ENCODE peak calls at places on chromosomes 11 and 22, in ten cellular contexts. Y is A549, V is cardiac fibroblast, R is SK-N-SH, W is iPS DF 6.9, H is transverse colon, J is AG10803, X is GM12865, P is IMR-90, I is body of pancreas. N is an unnamed sample.

GRCh38 chr11:15677181-15677580 is 562.5 kb downstream of the INSC start:
- DNase-seq in P (no peak), J (no peak), R (no peak), V (no peak), W (no peak), X (no peak), Y (no peak), H (no peak), I (no peak), N (no peak)

GRCh38 chr22:37639771-37640590 is 512 bp downstream of the SH3BP1 start:
- DNase-seq in W (no peak), X (peak; percentile 38), P (no peak), R (peak; percentile 77), J (no peak), I (no peak), Y (no peak), H (peak; percentile 47), V (no peak), N (no peak)

GRCh38 chr11:18668131-18668530 is 30.4 kb upstream of the TMEM86A start:
- DNase-seq in X (no peak), I (no peak), J (no peak), R (no peak), W (no peak), H (no peak), P (no peak), Y (no peak), V (no peak), N (no peak)

GRCh38 chr11:115716577-115717214 is 212.5 kb upstream of the CADM1 start:
- DNase-seq in H (no peak), I (no peak), W (no peak), P (no peak), Y (no peak), X (no peak), J (no peak), R (no peak), V (no peak), N (no peak)

GRCh38 chr11:117679464-117679863 is 117.6 kb downstream of the DSCAML1 start:
- DNase-seq in J (no peak), V (no peak), R (no peak), I (no peak), Y (no peak), H (no peak), X (no peak), W (no peak), P (no peak), N (no peak)

GRCh38 chr11:44286268-44286880 is 23.6 kb downstream of the ALX4 start:
- DNase-seq in H (peak; percentile 41), P (peak; percentile 44), V (peak; percentile 70), W (no peak), J (peak; percentile 48), X (peak; percentile 69), I (peak; percentile 55), R (peak; percentile 86), Y (peak; percentile 70), N (no peak)

GRCh38 chr11:5280582-5281102 is 10.9 kb upstream of the HBE1 start:
- DNase-seq in W (no peak), Y (peak; percentile 98), P (peak; percentile 100), V (peak; percentile 96), H (no peak), I (peak; percentile 18), X (peak; percentile 79), R (no peak), J (peak; percentile 98), N (no peak)

GRCh38 chr11:46106530-46107407 is 14.5 kb downstream of the PHF21A start:
- DNase-seq in I (no peak), R (peak; percentile 19), H (no peak), J (peak; percentile 58), W (no peak), P (no peak), V (peak; percentile 49), X (no peak), Y (no peak), N (no peak)

GRCh38 chr11:124454552-124454951 is 9.1 kb upstream of the OR8B8 start:
- DNase-seq in H (no peak), P (no peak), V (no peak), W (no peak), X (no peak), J (no peak), I (no peak), Y (no peak), R (no peak), N (no peak)

GRCh38 chr22:32880531-32880905 is 79.0 kb downstream of the TIMP3 start:
- DNase-seq in I (no peak), R (no peak), X (no peak), H (no peak), V (no peak), W (no peak), P (no peak), J (no peak), Y (no peak), N (no peak)
- H3K4me3 ChIP-seq in I (no peak overlapping the region), R (no peak overlapping the region), X (no peak overlapping the region), H (no peak overlapping the region), V (no peak overlapping the region), W (no peak overlapping the region), P (no peak overlapping the region), J (no peak overlapping the region), Y (no peak overlapping the region), N (no peak overlapping the region)

DNA sequence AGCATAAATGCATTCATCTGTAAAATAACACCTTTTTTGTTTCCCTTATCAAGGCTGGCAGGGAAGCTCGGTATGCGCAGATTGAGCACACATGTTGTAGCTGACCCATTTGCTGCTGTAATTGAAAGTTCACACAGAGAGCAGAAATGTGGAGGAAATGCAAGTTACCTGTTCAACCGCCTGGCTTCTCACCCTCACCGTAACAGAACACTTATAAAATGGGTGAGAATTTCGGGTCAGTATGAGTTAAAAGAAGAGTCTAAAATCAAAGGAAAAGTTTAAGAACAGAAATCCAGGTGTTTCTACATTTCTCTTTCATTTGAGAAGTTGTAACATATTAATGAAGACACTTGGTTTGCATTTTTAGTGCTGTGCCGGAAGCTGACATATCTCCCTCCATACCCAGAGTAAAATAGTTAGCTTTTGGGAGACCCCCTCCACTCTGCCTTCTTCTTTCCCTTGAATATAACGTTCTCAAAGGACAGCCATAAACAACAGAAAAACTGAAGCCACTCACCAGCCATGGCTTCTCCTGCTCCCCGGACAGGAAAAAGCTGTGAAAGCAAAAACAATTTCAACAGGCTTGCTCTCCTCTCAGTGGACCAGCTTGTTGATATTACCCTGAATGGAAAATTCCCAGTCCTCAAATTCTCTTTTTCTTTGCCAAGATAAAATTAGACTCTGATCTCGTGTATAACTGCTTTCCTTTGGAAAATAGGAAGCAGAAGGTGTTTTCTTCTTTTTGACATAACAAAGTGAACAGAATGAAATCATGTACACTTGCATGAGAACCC is at the start of gene CASP12:
- DNase-seq in W (no peak), X (peak; percentile 74), P (peak; percentile 32), J (no peak), I (no peak), H (no peak), V (peak; percentile 34), R (no peak), Y (no peak), N (no peak)
- H3K4me3 ChIP-seq in W (no peak within 1 kb of the TSS), X (peak within 1 kb of the TSS; percentile 14), P (no peak within 1 kb of the TSS), J (no peak within 1 kb of the TSS), I (no peak within 1 kb of the TSS), H (peak within 1 kb of the TSS; percentile 19), V (no peak within 1 kb of the TSS), R (no peak within 1 kb of the TSS), Y (no peak within 1 kb of the TSS), N (peak within 1 kb of the TSS; percentile 25)

DNA sequence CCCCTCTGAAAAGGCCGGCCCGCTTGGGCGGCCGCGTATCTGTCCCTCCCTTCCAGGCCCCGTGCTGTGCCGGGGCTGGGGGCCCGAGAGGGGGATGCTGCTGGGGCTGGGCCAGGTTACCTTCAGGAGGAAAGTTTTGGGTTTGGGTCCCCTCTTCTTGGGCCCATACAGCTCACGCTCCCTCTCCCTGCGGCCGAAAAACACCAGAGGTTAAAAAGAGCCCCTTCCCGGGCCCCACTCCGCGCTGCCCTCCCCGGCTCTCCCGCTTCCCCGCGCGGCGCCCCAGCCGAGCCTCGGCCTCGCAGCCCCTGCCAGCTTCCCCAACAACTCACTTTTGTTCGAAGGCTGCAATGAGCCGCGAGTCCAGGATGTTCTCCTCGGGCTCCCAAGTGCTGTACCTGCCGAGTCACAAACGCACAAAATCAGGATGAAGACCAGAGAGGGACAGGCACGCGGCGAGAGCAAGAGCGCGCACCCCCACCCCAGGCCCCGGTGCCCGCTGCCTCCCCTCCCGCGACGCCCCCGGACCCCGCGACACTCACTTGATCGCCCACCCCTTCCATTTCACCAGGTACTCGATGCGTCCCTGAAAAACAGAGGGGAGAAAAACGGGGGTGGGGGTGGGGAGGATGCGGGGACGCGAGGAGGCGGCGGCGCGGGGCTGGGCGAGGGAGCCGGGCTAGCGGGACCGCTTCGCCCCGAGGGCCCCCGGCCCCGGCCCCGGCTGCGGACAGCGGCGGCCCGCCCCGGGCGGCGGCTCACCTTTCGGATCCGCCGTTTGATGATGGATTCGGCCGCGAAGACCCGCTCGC is 450 bp downstream of the CBX6 start:
- DNase-seq in W (no peak), X (no peak), J (peak; percentile 7), V (no peak), R (no peak), P (no peak), Y (peak; percentile 19), I (no peak), H (no peak), N (no peak)
- H3K4me3 ChIP-seq in W (peak overlapping the region; percentile 90), X (peak overlapping the region; percentile 94), J (peak overlapping the region; percentile 77), V (peak overlapping the region; percentile 67), R (peak overlapping the region; percentile 56), P (peak overlapping the region; percentile 95), Y (peak overlapping the region; percentile 88), I (peak overlapping the region; percentile 74), H (peak overlapping the region; percentile 59), N (peak overlapping the region; percentile 98)

DNA sequence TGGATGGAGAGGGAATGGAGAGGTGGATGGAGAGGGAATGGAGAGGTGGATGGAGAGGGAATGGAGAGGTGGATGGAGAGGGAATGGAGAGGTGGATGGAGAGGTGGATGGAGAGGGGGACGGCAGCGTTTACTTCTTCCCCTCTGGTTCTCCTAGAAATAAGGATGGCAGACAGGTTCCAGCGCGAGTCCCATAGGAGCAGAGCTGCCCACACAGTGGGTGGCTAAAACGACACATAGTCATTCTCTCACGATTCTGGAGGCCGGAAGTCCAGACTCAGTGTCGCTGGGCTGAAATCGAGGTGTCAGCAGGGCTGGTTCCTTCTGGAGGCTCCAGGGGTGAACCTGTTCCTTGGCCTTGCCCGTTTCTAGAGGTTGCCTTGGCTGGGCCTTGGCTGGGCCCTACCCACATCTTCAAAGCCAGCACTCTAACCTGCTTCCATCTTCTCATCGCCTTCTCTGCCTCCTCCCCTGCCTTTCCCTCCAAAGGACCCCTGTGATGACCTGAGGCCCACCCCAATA is 12.7 kb upstream of the CTSD start:
- DNase-seq in R (no peak), W (no peak), H (no peak), X (no peak), V (no peak), I (no peak), Y (no peak), J (no peak), P (no peak), N (no peak)
- H3K4me3 ChIP-seq in R (no peak overlapping the region), W (no peak overlapping the region), H (no peak overlapping the region), X (no peak overlapping the region), V (no peak overlapping the region), I (no peak overlapping the region), Y (no peak overlapping the region), J (no peak overlapping the region), P (no peak overlapping the region), N (no peak overlapping the region)

GRCh38 chr11:114398303-114398920 is 1.9 kb downstream of the C11orf71 start:
- DNase-seq in H (no peak), I (no peak), J (no peak), R (no peak), Y (no peak), P (no peak), X (no peak), W (no peak), V (no peak), N (no peak)
- H3K4me3 ChIP-seq in H (no peak overlapping the region), I (no peak overlapping the region), J (no peak overlapping the region), R (no peak overlapping the region), Y (peak overlapping the region; percentile 65), P (peak overlapping the region; percentile 17), X (no peak overlapping the region), W (no peak overlapping the region), V (no peak overlapping the region), N (no peak overlapping the region)

GRCh38 chr11:27362749-27363575 is at the start of gene CCDC34:
- DNase-seq in X (peak; percentile 96), I (peak; percentile 92), H (peak; percentile 93), P (peak; percentile 90), R (peak; percentile 96), Y (peak; percentile 93), V (peak; percentile 96), J (peak; percentile 92), W (peak; percentile 72), N (peak; percentile 78)
- H3K4me3 ChIP-seq in X (peak within 1 kb of the TSS; percentile 76), I (peak within 1 kb of the TSS; percentile 48), H (peak within 1 kb of the TSS; percentile 76), P (peak within 1 kb of the TSS; percentile 92), R (peak within 1 kb of the TSS; percentile 94), Y (peak within 1 kb of the TSS; percentile 65), V (peak within 1 kb of the TSS; percentile 80), J (peak within 1 kb of the TSS; percentile 85), W (peak within 1 kb of the TSS; percentile 51), N (peak within 1 kb of the TSS; percentile 68)